ENCODE peak calls at places on chromosome 6, in four cellular contexts. One of them, this sample, is unnamed.
A peak's percentile ranks its signal among the peaks of the same experiment; 100 is the strongest.

GRCh38 chr6:96792791-96793190 is 44.5 kb downstream of the GPR63 start:
- DNase-seq in left lung: no peak
- DNase-seq in PC-3: no peak
- DNase-seq in CD4-positive, alpha-beta memory T cell: no peak
- DNase-seq in this sample: no peak

GRCh38 chr6:1461207-1461606 is 71.8 kb downstream of the FOXF2 start:
- DNase-seq in PC-3: peak; percentile 44
- DNase-seq in left lung: no peak
- DNase-seq in CD4-positive, alpha-beta memory T cell: no peak
- DNase-seq in this sample: peak; percentile 89

GRCh38 chr6:37339911-37340638 is 13.7 kb upstream of the RNF8 start:
- DNase-seq in CD4-positive, alpha-beta memory T cell: no peak
- DNase-seq in left lung: no peak
- DNase-seq in PC-3: no peak
- DNase-seq in this sample: no peak

GRCh38 chr6:19121516-19121915 is 715.7 kb upstream of the ID4 start:
- DNase-seq in left lung: no peak
- DNase-seq in PC-3: no peak
- DNase-seq in CD4-positive, alpha-beta memory T cell: no peak
- DNase-seq in this sample: no peak

GRCh38 chr6:28953039-28953872 is 29.5 kb upstream of the TRIM27 start:
- DNase-seq in CD4-positive, alpha-beta memory T cell: peak; percentile 74
- DNase-seq in PC-3: peak; percentile 85
- DNase-seq in left lung: no peak
- DNase-seq in this sample: peak; percentile 74

GRCh38 chr6:88587158-88587537 is 376.3 kb downstream of the RNGTT start:
- DNase-seq in PC-3: no peak
- DNase-seq in left lung: no peak
- DNase-seq in CD4-positive, alpha-beta memory T cell: no peak
- DNase-seq in this sample: no peak

GRCh38 chr6:158329531-158329930 is 17.3 kb downstream of the TULP4 start:
- DNase-seq in PC-3: no peak
- DNase-seq in left lung: no peak
- DNase-seq in CD4-positive, alpha-beta memory T cell: no peak
- DNase-seq in this sample: no peak

GRCh38 chr6:10300071-10300470 is 114.8 kb downstream of the TFAP2A start:
- DNase-seq in left lung: no peak
- DNase-seq in PC-3: peak; percentile 79
- DNase-seq in CD4-positive, alpha-beta memory T cell: no peak
- DNase-seq in this sample: no peak

GRCh38 chr6:144305985-144306384 is 20.9 kb downstream of the UTRN start:
- DNase-seq in left lung: no peak
- DNase-seq in CD4-positive, alpha-beta memory T cell: peak; percentile 56
- DNase-seq in PC-3: peak; percentile 28
- DNase-seq in this sample: peak; percentile 59

GRCh38 chr6:109486068-109486467 is 3.0 kb upstream of the ZBTB24 start:
- DNase-seq in PC-3: peak; percentile 87
- DNase-seq in CD4-positive, alpha-beta memory T cell: no peak
- DNase-seq in left lung: no peak
- DNase-seq in this sample: no peak

GRCh38 chr6:146472918-146473317 is 70.7 kb upstream of the RAB32 start:
- DNase-seq in CD4-positive, alpha-beta memory T cell: no peak
- DNase-seq in left lung: no peak
- DNase-seq in PC-3: no peak
- DNase-seq in this sample: no peak

GRCh38 chr6:109705258-109705657 is 14.2 kb downstream of the FIG4 start:
- DNase-seq in PC-3: peak; percentile 89
- DNase-seq in left lung: peak; percentile 80
- DNase-seq in CD4-positive, alpha-beta memory T cell: peak; percentile 64
- DNase-seq in this sample: peak; percentile 96

GRCh38 chr6:2197177-2197671 is 48.2 kb downstream of the GMDS start:
- DNase-seq in left lung: no peak
- DNase-seq in CD4-positive, alpha-beta memory T cell: no peak
- DNase-seq in PC-3: peak; percentile 69
- DNase-seq in this sample: no peak

GRCh38 chr6:72035966-72036365 is 149.6 kb downstream of the RIMS1 start:
- DNase-seq in left lung: no peak
- DNase-seq in PC-3: no peak
- DNase-seq in CD4-positive, alpha-beta memory T cell: no peak
- DNase-seq in this sample: peak; percentile 49

GRCh38 chr6:13156381-13156780 is 172.0 kb downstream of the TBC1D7 start:
- DNase-seq in left lung: no peak
- DNase-seq in PC-3: no peak
- DNase-seq in CD4-positive, alpha-beta memory T cell: no peak
- DNase-seq in this sample: peak; percentile 8

GRCh38 chr6:140494321-140495085 is 1120.1 kb upstream of the CITED2 start:
- DNase-seq in left lung: no peak
- DNase-seq in PC-3: peak; percentile 35
- DNase-seq in CD4-positive, alpha-beta memory T cell: no peak
- DNase-seq in this sample: peak; percentile 74
- H3K9me3 ChIP-seq in left lung: no peaks in the 10 kb centered on the region
- H3K9me3 ChIP-seq in PC-3: no peaks in the 10 kb centered on the region
- H3K9me3 ChIP-seq in CD4-positive, alpha-beta memory T cell: no peaks in the 10 kb centered on the region
- H3K9me3 ChIP-seq in this sample: peaks cover 8% of the 10 kb centered on the region

DNA sequence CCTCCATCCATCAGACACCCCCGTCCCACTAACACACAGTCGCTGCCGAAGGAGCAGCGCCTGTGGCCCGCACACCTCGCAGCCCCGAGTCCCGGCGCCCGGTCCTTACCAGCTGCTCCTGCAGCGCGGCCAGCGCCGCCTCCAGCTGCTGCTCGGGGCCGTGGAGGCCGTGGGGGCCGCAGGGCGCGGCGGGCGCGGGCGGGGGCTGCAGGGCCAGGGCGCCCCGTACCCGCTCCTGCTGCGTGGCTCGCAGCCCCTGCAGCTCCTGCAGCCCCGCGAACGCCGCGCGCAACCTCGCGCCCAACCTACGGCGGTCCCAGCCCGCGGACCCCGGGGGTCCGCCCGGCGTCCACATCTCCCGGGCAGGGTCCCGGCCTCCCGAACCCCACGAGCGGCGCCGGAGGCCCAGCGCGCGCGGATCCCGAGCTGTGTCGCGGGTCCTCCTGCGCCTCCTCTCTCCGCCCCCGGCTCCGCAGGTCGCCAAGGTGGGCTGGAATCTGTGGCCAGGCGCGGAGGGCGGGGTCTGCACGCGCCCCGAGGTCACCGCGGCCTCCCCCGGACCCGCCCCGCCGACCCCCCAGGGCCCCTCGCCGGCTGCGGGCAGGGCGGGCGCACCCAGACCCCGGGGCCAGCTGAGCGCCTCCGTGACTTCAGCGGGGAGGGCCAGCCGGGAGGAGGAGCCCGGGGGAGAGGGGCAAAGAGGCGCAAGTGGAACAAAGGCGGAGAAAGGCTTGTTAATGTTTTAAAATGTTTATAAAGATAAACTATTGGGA is at the start of gene DACT2:
- DNase-seq in CD4-positive, alpha-beta memory T cell: no peak
- DNase-seq in left lung: no peak
- DNase-seq in PC-3: no peak
- DNase-seq in this sample: no peak
- H3K9me3 ChIP-seq in CD4-positive, alpha-beta memory T cell: no peaks in the 10 kb centered on the region
- H3K9me3 ChIP-seq in left lung: peaks cover 2% of the 10 kb centered on the region
- H3K9me3 ChIP-seq in PC-3: no peaks in the 10 kb centered on the region
- H3K9me3 ChIP-seq in this sample: peaks cover 17% of the 10 kb centered on the region

GRCh38 chr6:169391473-169392071 is 137.9 kb upstream of the THBS2 start:
- DNase-seq in CD4-positive, alpha-beta memory T cell: no peak
- DNase-seq in PC-3: no peak
- DNase-seq in left lung: no peak
- DNase-seq in this sample: no peak
- H3K9me3 ChIP-seq in CD4-positive, alpha-beta memory T cell: no peaks in the 10 kb centered on the region
- H3K9me3 ChIP-seq in PC-3: no peaks in the 10 kb centered on the region
- H3K9me3 ChIP-seq in left lung: peaks cover 40% of the 10 kb centered on the region
- H3K9me3 ChIP-seq in this sample: peaks cover 18% of the 10 kb centered on the region

DNA sequence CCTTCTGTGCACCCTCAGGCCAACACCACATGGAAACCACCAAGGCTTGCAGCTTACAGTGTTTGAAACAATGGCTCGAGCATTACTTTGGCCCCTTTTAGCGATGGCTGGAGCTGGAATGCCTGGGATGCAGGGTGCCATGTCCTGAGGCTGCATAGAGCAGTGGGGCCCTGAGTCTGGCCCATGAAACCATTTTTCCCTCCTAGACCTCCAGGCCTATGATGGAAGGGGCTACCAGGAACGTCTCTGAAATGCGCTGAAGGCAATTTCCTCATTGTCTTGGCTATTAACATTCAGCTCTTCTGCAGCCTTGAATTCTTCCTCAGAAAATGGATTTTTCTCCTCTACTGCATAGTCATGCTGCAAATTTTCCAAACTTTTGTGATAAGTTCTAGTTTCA is 29.9 kb upstream of the SERINC1 start:
- DNase-seq in CD4-positive, alpha-beta memory T cell: no peak
- DNase-seq in left lung: no peak
- DNase-seq in PC-3: no peak
- DNase-seq in this sample: no peak
- H3K9me3 ChIP-seq in CD4-positive, alpha-beta memory T cell: peaks cover 9% of the 10 kb centered on the region
- H3K9me3 ChIP-seq in left lung: peaks cover 63% of the 10 kb centered on the region
- H3K9me3 ChIP-seq in PC-3: no peaks in the 10 kb centered on the region
- H3K9me3 ChIP-seq in this sample: peaks cover 56% of the 10 kb centered on the region

GRCh38 chr6:22457986-22458385 is 111.4 kb upstream of the HDGFL1 start:
- DNase-seq in PC-3: peak; percentile 18
- DNase-seq in left lung: no peak
- DNase-seq in CD4-positive, alpha-beta memory T cell: no peak
- DNase-seq in this sample: peak; percentile 29
- H3K9me3 ChIP-seq in PC-3: no peaks in the 10 kb centered on the region
- H3K9me3 ChIP-seq in left lung: peaks cover 2% of the 10 kb centered on the region
- H3K9me3 ChIP-seq in CD4-positive, alpha-beta memory T cell: no peaks in the 10 kb centered on the region
- H3K9me3 ChIP-seq in this sample: peaks cover 4% of the 10 kb centered on the region

GRCh38 chr6:16511048-16511660 is 250.1 kb downstream of the ATXN1 start:
- DNase-seq in left lung: no peak
- DNase-seq in PC-3: peak; percentile 66
- DNase-seq in CD4-positive, alpha-beta memory T cell: no peak
- DNase-seq in this sample: peak; percentile 76
- H3K9me3 ChIP-seq in left lung: no peaks in the 10 kb centered on the region
- H3K9me3 ChIP-seq in PC-3: no peaks in the 10 kb centered on the region
- H3K9me3 ChIP-seq in CD4-positive, alpha-beta memory T cell: no peaks in the 10 kb centered on the region
- H3K9me3 ChIP-seq in this sample: no peaks in the 10 kb centered on the region

DNA sequence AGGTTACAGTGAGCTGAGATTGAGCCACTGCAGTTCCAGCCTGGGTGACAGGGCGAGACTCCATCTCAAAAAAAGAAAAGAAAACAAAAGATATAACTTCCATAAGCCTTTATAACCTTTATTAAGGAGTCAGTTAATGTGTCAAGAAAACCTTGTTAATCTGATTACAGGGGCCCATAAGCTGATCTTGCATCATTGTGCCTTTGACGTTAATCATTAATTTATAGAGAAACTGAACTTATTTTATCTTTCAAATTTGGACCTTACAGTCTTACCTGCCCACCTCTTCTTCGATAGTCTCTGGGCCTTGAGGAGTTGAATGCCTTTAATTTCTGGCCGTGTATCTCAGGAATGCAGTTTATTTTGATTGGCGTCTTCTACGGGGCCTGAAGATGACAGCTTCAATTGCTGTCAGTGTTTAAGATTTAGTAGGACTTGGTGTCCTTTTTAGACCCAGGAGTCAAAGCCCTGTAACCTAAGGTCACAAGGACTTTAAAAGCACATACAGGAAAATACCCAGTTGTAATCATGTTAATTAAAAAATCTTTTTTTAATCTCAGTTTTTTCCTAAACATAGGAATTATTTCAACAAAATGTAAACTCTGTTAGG is 5.8 kb downstream of the ACOT13 start:
- DNase-seq in left lung: no peak
- DNase-seq in PC-3: no peak
- DNase-seq in CD4-positive, alpha-beta memory T cell: no peak
- DNase-seq in this sample: no peak
- H3K9me3 ChIP-seq in left lung: peaks cover 29% of the 10 kb centered on the region
- H3K9me3 ChIP-seq in PC-3: peaks cover 23% of the 10 kb centered on the region
- H3K9me3 ChIP-seq in CD4-positive, alpha-beta memory T cell: no peaks in the 10 kb centered on the region
- H3K9me3 ChIP-seq in this sample: peaks cover 16% of the 10 kb centered on the region

GRCh38 chr6:86629123-86629522 is 308.2 kb upstream of the HTR1E start:
- DNase-seq in CD4-positive, alpha-beta memory T cell: no peak
- DNase-seq in PC-3: no peak
- DNase-seq in left lung: no peak
- DNase-seq in this sample: no peak
- H3K9me3 ChIP-seq in CD4-positive, alpha-beta memory T cell: no peaks in the 10 kb centered on the region
- H3K9me3 ChIP-seq in PC-3: no peaks in the 10 kb centered on the region
- H3K9me3 ChIP-seq in left lung: peaks cover 25% of the 10 kb centered on the region
- H3K9me3 ChIP-seq in this sample: peaks cover 10% of the 10 kb centered on the region

This sample was measured in adipocyte.